ENCODE peak calls at places on chromosomes 6 and 20, in four cellular contexts. V is DMS153, M is HT1080, G is AML-193. W is an unnamed sample.

GRCh38 chr6:20159781-20160540 is 52.3 kb downstream of the MBOAT1 start:
- DNase-seq in V (no peak), M (no peak), G (no peak), W (no peak)

GRCh38 chr6:6741264-6741663 is 152.7 kb downstream of the LY86 start:
- DNase-seq in V (no peak), M (no peak), G (no peak), W (no peak)

GRCh38 chr6:56833127-56833791 is 121.6 kb upstream of the BEND6 start:
- DNase-seq in V (no peak), M (no peak), G (no peak), W (no peak)

GRCh38 chr6:112029045-112029822 is 24.7 kb upstream of the CCN6 start:
- DNase-seq in V (peak; percentile 15), M (peak; percentile 50), G (peak; percentile 75), W (peak; percentile 23)

GRCh38 chr6:36631326-36632046 is 37.3 kb downstream of the SRSF3 start:
- DNase-seq in V (no peak), M (no peak), G (no peak), W (no peak)

GRCh38 chr6:74431873-74432272 is 735.9 kb downstream of the CD109 start:
- DNase-seq in V (no peak), M (peak; percentile 29), G (no peak), W (no peak)

GRCh38 chr20:32685541-32686529 is 12.1 kb upstream of the C20orf203 start:
- DNase-seq in V (peak; percentile 43), M (peak; percentile 39), G (peak; percentile 38), W (no peak)

GRCh38 chr20:8223096-8223870 is 91.2 kb downstream of the PLCB1 start:
- DNase-seq in V (no peak), M (peak; percentile 57), G (no peak), W (no peak)

GRCh38 chr20:32479012-32479411 is 106.1 kb downstream of the NOL4L start:
- DNase-seq in V (no peak), M (no peak), G (no peak), W (no peak)

GRCh38 chr6:152170702-152171667 is 363.5 kb downstream of the ESR1 start:
- DNase-seq in V (no peak), M (peak; percentile 10), G (no peak), W (peak; percentile 11)

GRCh38 chr6:307065-307814 is 15.0 kb downstream of the DUSP22 start:
- DNase-seq in V (no peak), M (no peak), G (no peak), W (no peak)

GRCh38 chr6:148864941-148865340 is 118.1 kb downstream of the UST start:
- DNase-seq in V (no peak), M (no peak), G (no peak), W (no peak)

GRCh38 chr6:113997106-113997505 is 26.2 kb upstream of the HDAC2 start:
- DNase-seq in V (no peak), M (peak; percentile 84), G (no peak), W (no peak)

GRCh38 chr6:106134906-106135634 is 48.9 kb downstream of the PRDM1 start:
- DNase-seq in V (no peak), M (no peak), G (no peak), W (no peak)

GRCh38 chr6:160461641-160462040 is 113.5 kb downstream of the SLC22A3 start:
- DNase-seq in V (no peak), M (peak; percentile 69), G (no peak), W (no peak)

GRCh38 chr6:62039602-62040001 is 246.4 kb downstream of the KHDRBS2 start:
- DNase-seq in V (no peak), M (peak; percentile 1), G (no peak), W (no peak)

GRCh38 chr6:5771759-5772158 is 235.0 kb downstream of the NRN1 start:
- DNase-seq in V (no peak), M (no peak), G (no peak), W (no peak)

GRCh38 chr20:13777171-13777601 is 7.5 kb downstream of the ESF1 start:
- DNase-seq in V (no peak), M (peak; percentile 46), G (no peak), W (no peak)

GRCh38 chr6:170293881-170294755 is 3.2 kb upstream of the DLL1 start:
- DNase-seq in V (no peak), M (no peak), G (no peak), W (no peak)

GRCh38 chr6:10528170-10528981 is 7.2 kb downstream of the GCNT2 start:
- DNase-seq in V (peak; percentile 48), M (peak; percentile 76), G (peak; percentile 90), W (peak; percentile 27)

GRCh38 chr6:6712979-6713514 is 124.5 kb downstream of the LY86 start:
- DNase-seq in V (no peak), M (no peak), G (peak; percentile 95), W (no peak)

GRCh38 chr6:41200296-41200900 is 551 bp downstream of the TREML2 start:
- DNase-seq in V (no peak), M (peak; percentile 80), G (peak; percentile 97), W (peak; percentile 71)